ENCODE peak calls at places on chromosomes 12 and 14, in six cellular contexts. E, U, L, R, N and X are unnamed samples.

GRCh38 chr12:27176765-27177164 is 67.3 kb upstream of the STK38L start:
- DNase-seq in U (no peak), R (peak), N (no peak), L (peak), E (no peak), X (peak)

GRCh38 chr14:64235652-64236640 is 58.2 kb downstream of the ESR2 start:
- DNase-seq in E (no peak), U (no peak), R (no peak), N (no peak), L (no peak), X (no peak)

GRCh38 chr12:9344540-9344939 is 136.3 kb upstream of the PZP start:
- DNase-seq in U (no peak), E (no peak), L (peak), R (no peak), N (no peak), X (no peak)

GRCh38 chr14:33509927-33510535 is 440.8 kb downstream of the EGLN3 start:
- DNase-seq in L (peak), N (no peak), U (no peak), R (no peak), E (no peak), X (no peak)

GRCh38 chr14:104182857-104183425 is 44.6 kb downstream of the KIF26A start:
- DNase-seq in U (no peak), E (no peak), N (no peak), R (no peak), L (no peak), X (no peak)

GRCh38 chr14:87013583-87013982 is 979.4 kb downstream of the GALC start:
- DNase-seq in E (no peak), R (no peak), L (peak), N (no peak), U (no peak), X (no peak)

GRCh38 chr14:64604854-64605253 is 55.1 kb downstream of the PPP1R36 start:
- DNase-seq in L (no peak), R (no peak), U (no peak), E (no peak), N (no peak), X (no peak)

GRCh38 chr12:116808113-116808786 is 70.1 kb downstream of the RNFT2 start:
- DNase-seq in E (no peak), R (no peak), N (no peak), L (no peak), U (no peak), X (no peak)

GRCh38 chr12:53071591-53072551 is 7.3 kb downstream of the SPRYD3 start:
- DNase-seq in R (no peak), U (peak), E (peak), L (peak), N (no peak), X (no peak)

GRCh38 chr14:63840981-63841380 is 11.8 kb upstream of the SYNE2 start:
- DNase-seq in N (peak), R (peak), U (no peak), L (peak), E (peak), X (peak)

GRCh38 chr12:109291531-109292341 is 17.3 kb downstream of the FOXN4 start:
- DNase-seq in R (no peak), E (peak), N (no peak), U (peak), L (peak), X (peak)

GRCh38 chr12:14986449-14986848 is 13.6 kb downstream of the PDE6H start:
- DNase-seq in E (no peak), R (no peak), L (no peak), N (no peak), U (no peak), X (peak)

GRCh38 chr14:66508846-66509621 is 1.1 kb downstream of the GPHN start:
- DNase-seq in R (peak), N (peak), L (peak), U (peak), E (peak), X (peak)

GRCh38 chr12:102182635-102183034 is 15.0 kb downstream of the PMCH start:
- DNase-seq in U (no peak), R (no peak), E (no peak), L (peak), N (no peak), X (no peak)

GRCh38 chr14:37179896-37180502 is 7.6 kb upstream of the SLC25A21 start:
- DNase-seq in E (no peak), U (no peak), R (no peak), L (peak), N (no peak), X (no peak)

GRCh38 chr12:108701779-108702435 is 29.4 kb downstream of the CORO1C start:
- DNase-seq in N (no peak), E (no peak), U (no peak), L (peak), R (no peak), X (no peak)

GRCh38 chr14:91985008-91985407 is 37.5 kb upstream of the FBLN5 start:
- DNase-seq in R (no peak), E (no peak), L (peak), N (no peak), U (no peak), X (no peak)

GRCh38 chr12:48852734-48853168 is 788 bp upstream of the DDX23 start:
- DNase-seq in R (no peak), E (peak), N (no peak), L (no peak), U (no peak), X (no peak)

GRCh38 chr12:46373303-46374182 is 970 bp upstream of the SLC38A2 start:
- DNase-seq in E (peak), R (peak), L (peak), U (peak), N (peak), X (peak)

GRCh38 chr12:6529291-6529737 is 5.0 kb upstream of the GAPDH start:
- DNase-seq in U (no peak), E (no peak), N (no peak), L (no peak), R (no peak), X (no peak)

GRCh38 chr12:110744176-110744575 is 1.5 kb upstream of the PPP1CC start:
- DNase-seq in N (no peak), L (peak), U (peak), R (no peak), E (peak), X (no peak)

GRCh38 chr12:94039199-94039840 is 109.1 kb upstream of the PLXNC1 start:
- DNase-seq in U (no peak), E (no peak), R (no peak), L (no peak), N (no peak), X (no peak)

GRCh38 chr12:131640436-131640969 is 70.4 kb upstream of the SFSWAP start:
- DNase-seq in R (no peak), L (no peak), E (no peak), N (no peak), U (peak), X (no peak)

GRCh38 chr12:78914859-78915331 is 50.3 kb downstream of the SYT1 start:
- DNase-seq in L (no peak), R (no peak), N (no peak), U (no peak), E (no peak), X (peak)

GRCh38 chr14:94121485-94121884 is 7.9 kb downstream of the IFI27L2 start:
- DNase-seq in R (no peak), N (no peak), U (peak), L (no peak), E (no peak), X (no peak)

GRCh38 chr14:24674204-24674970 is 40.4 kb upstream of the GZMB start:
- DNase-seq in N (no peak), E (no peak), L (no peak), R (peak), U (no peak), X (peak)

GRCh38 chr14:69755299-69755698 is 11.6 kb upstream of the SRSF5 start:
- DNase-seq in R (no peak), E (no peak), U (no peak), N (no peak), L (no peak), X (no peak)

GRCh38 chr12:54612216-54612750 is 22.4 kb downstream of the LACRT start:
- DNase-seq in E (no peak), U (no peak), N (no peak), R (no peak), L (no peak), X (no peak)

GRCh38 chr12:86389949-86390348 is 133.8 kb upstream of the MGAT4C start:
- DNase-seq in N (no peak), E (no peak), R (no peak), U (no peak), L (peak), X (no peak)

GRCh38 chr12:112294793-112295192 is 87.4 kb downstream of the HECTD4 start:
- DNase-seq in U (no peak), R (no peak), N (no peak), E (no peak), L (peak), X (peak)

GRCh38 chr12:19299765-19300164 is 139.5 kb upstream of the AEBP2 start:
- DNase-seq in U (no peak), N (no peak), E (no peak), R (no peak), L (peak), X (peak)